ENCODE peak calls at places on chromosomes 7 and 10, in nine cellular contexts. U is PC-3, K is Peyer's patch, V is body of pancreas, O is neural progenitor cell, L is testis, F is GM23248, I is tibial nerve, N is cardiac muscle cell. Z is an unnamed sample.

GRCh38 chr10:74738985-74739567 is 87.3 kb upstream of the KAT6B start:
- DNase-seq in N (peak; percentile 42), K (peak; percentile 66), I (no peak), L (peak; percentile 28), O (no peak), F (peak; percentile 10), V (peak; percentile 19), U (peak; percentile 71), Z (peak; percentile 61)

GRCh38 chr10:5835446-5836095 is 22.3 kb upstream of the GDI2 start:
- DNase-seq in V (no peak), I (no peak), O (no peak), U (no peak), K (no peak), F (no peak), N (no peak), L (no peak), Z (peak; percentile 38)

GRCh38 chr10:111298031-111298430 is 221.2 kb downstream of the ADRA2A start:
- DNase-seq in O (no peak), V (no peak), K (no peak), N (no peak), I (no peak), F (no peak), L (no peak), U (no peak), Z (no peak)

GRCh38 chr10:32943854-32944661 is 14.0 kb downstream of the ITGB1 start:
- DNase-seq in V (no peak), U (no peak), N (no peak), O (peak; percentile 35), L (no peak), F (no peak), K (no peak), I (no peak), Z (peak; percentile 71)

GRCh38 chr7:139990142-139990535 is 72.6 kb downstream of the PARP12 start:
- DNase-seq in N (no peak), V (no peak), K (no peak), L (no peak), O (no peak), U (no peak), I (no peak), F (no peak), Z (no peak)

GRCh38 chr10:42866115-42866995 is 83.8 kb downstream of the BMS1 start:
- DNase-seq in F (peak; percentile 88), L (peak; percentile 87), U (peak; percentile 78), K (peak; percentile 23), N (peak; percentile 89), I (peak; percentile 43), O (peak; percentile 94), V (peak; percentile 81), Z (peak; percentile 94)

GRCh38 chr7:24829787-24830186 is 72.5 kb upstream of the GSDME start:
- DNase-seq in I (no peak), K (no peak), L (no peak), V (no peak), F (peak; percentile 23), U (no peak), O (no peak), N (no peak), Z (no peak)

GRCh38 chr7:112985377-112985987 is 101.1 kb downstream of the GPR85 start:
- DNase-seq in V (no peak), K (no peak), N (peak; percentile 68), L (no peak), I (no peak), F (peak; percentile 77), U (peak; percentile 23), O (peak; percentile 11), Z (peak; percentile 49)

GRCh38 chr7:135510603-135511183 is 791 bp upstream of the CNOT4 start:
- DNase-seq in O (peak; percentile 3), F (peak; percentile 72), I (no peak), N (no peak), V (no peak), U (peak; percentile 38), L (peak; percentile 49), K (no peak), Z (no peak)

DNA sequence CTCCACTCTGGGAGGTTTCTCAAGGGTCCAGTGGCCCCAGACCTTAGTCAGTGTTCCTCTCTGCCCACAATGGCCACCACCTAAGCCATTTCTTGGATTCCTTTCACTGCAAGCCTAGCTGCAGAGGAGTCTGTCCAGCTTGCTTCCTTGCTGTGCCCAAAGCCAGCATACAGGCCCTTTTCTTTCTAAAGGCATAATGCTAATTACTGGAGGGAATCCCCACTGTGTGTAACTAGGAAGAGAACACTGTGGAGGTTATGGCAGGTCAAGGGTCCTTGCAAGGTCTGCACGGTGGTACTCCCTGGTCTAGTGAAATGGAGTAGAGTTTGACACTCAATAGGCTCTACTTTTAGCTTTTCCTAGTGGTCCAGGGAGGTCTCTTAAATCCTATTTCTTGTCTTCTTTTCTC is 70.4 kb upstream of the CC2D2B start:
- DNase-seq in I (no peak), L (no peak), O (peak; percentile 45), F (no peak), V (no peak), N (no peak), U (no peak), K (no peak), Z (no peak)
- H3K27ac ChIP-seq in I (peak overlapping the region; percentile 18), L (no peak overlapping the region), O (peak overlapping the region; percentile 1), F (no peak overlapping the region), V (no peak overlapping the region), N (no peak overlapping the region), U (no peak overlapping the region), K (peak overlapping the region; percentile 66), Z (no peak overlapping the region)

GRCh38 chr7:86904949-86905834 is 154.3 kb downstream of the ELAPOR2 start:
- DNase-seq in V (peak; percentile 51), N (no peak), U (peak; percentile 54), K (no peak), O (peak; percentile 42), I (no peak), F (peak; percentile 57), L (peak; percentile 46), Z (peak; percentile 57)
- H3K27ac ChIP-seq in V (no peak overlapping the region), N (no peak overlapping the region), U (no peak overlapping the region), K (no peak overlapping the region), O (no peak overlapping the region), I (no peak overlapping the region), F (no peak overlapping the region), L (no peak overlapping the region), Z (no peak overlapping the region)

GRCh38 chr7:154431045-154431444 is 378.8 kb downstream of the DPP6 start:
- DNase-seq in I (no peak), N (no peak), U (no peak), F (no peak), O (peak; percentile 5), V (no peak), L (no peak), K (no peak), Z (peak; percentile 57)

GRCh38 chr7:154427527-154427926 is 375.3 kb downstream of the DPP6 start:
- DNase-seq in K (no peak), V (no peak), U (no peak), O (no peak), F (no peak), I (no peak), N (no peak), L (no peak), Z (no peak)

GRCh38 chr7:154430640-154431039 is 378.4 kb downstream of the DPP6 start:
- DNase-seq in L (no peak), K (no peak), F (no peak), N (no peak), V (no peak), U (no peak), I (no peak), O (no peak), Z (no peak)

GRCh38 chr7:154426778-154427177 is 374.6 kb downstream of the DPP6 start:
- DNase-seq in K (no peak), I (no peak), L (no peak), U (no peak), N (no peak), V (no peak), O (no peak), F (no peak), Z (no peak)

GRCh38 chr7:154429666-154430404 is 377.6 kb downstream of the DPP6 start:
- DNase-seq in U (no peak), F (no peak), V (no peak), K (no peak), N (no peak), O (no peak), I (no peak), L (no peak), Z (no peak)
- H3K27ac ChIP-seq in U (no peak overlapping the region), F (no peak overlapping the region), V (no peak overlapping the region), K (no peak overlapping the region), N (no peak overlapping the region), O (no peak overlapping the region), I (no peak overlapping the region), L (no peak overlapping the region), Z (no peak overlapping the region)

GRCh38 chr7:2213551-2214215 is 19.1 kb downstream of the MAD1L1 start:
- DNase-seq in K (no peak), V (no peak), I (no peak), O (no peak), L (no peak), N (no peak), F (no peak), U (no peak), Z (peak; percentile 66)

GRCh38 chr7:2212906-2213305 is 19.8 kb downstream of the MAD1L1 start:
- DNase-seq in L (no peak), V (no peak), F (peak; percentile 23), O (no peak), K (no peak), U (peak; percentile 22), N (no peak), I (no peak), Z (no peak)

GRCh38 chr7:2215851-2216250 is 16.9 kb downstream of the MAD1L1 start:
- DNase-seq in K (no peak), V (no peak), L (no peak), U (no peak), I (no peak), F (no peak), O (no peak), N (no peak), Z (no peak)

GRCh38 chr7:2217206-2217605 is 15.5 kb downstream of the MAD1L1 start:
- DNase-seq in K (no peak), O (no peak), L (no peak), F (no peak), I (no peak), U (no peak), N (no peak), V (no peak), Z (no peak)

DNA sequence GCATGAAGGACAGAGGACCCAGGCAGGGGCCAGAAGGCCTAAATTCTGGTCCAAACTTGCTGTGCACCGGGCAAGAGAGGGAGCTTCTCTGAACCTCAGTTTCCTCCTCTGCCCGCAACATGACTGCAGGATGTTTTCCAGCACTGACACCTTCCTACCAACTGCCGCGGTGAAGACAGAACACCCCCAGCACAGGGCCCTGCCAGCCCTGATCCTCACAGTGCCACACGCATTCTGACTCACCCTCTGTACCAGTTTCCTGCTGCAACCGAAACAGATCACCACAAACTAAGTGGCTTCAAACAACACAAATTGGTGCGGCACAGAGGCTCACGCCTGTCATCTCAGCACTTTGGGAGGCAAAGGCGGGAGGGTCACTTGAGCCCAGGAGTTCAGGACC is 18.1 kb downstream of the MAD1L1 start:
- DNase-seq in U (no peak), V (no peak), O (no peak), K (no peak), I (no peak), L (no peak), F (peak; percentile 11), N (no peak), Z (no peak)
- H3K27ac ChIP-seq in U (no peak overlapping the region), V (no peak overlapping the region), O (no peak overlapping the region), K (no peak overlapping the region), I (no peak overlapping the region), L (no peak overlapping the region), F (no peak overlapping the region), N (no peak overlapping the region), Z (no peak overlapping the region)

GRCh38 chr7:99825451-99825850 is 2.4 kb upstream of the CYP3A43 start:
- DNase-seq in L (no peak), K (no peak), U (no peak), N (no peak), F (no peak), I (no peak), V (no peak), O (no peak), Z (peak; percentile 41)
- H3K27ac ChIP-seq in L (no peak overlapping the region), K (no peak overlapping the region), U (no peak overlapping the region), N (no peak overlapping the region), F (no peak overlapping the region), I (no peak overlapping the region), V (no peak overlapping the region), O (no peak overlapping the region), Z (no peak overlapping the region)